ENCODE peak calls at places on chromosomes 13 and 19, in eight cellular contexts. H is effector memory CD4-positive, alpha-beta T cell; M is Peyer's patch; T is PC-9; J is CD4-positive, alpha-beta memory T cell; W is A673; V is CD8-positive, alpha-beta memory T cell; A is aorta. R is an unnamed sample.

GRCh38 chr19:5664515-5664914 is 15.8 kb downstream of the MICOS13 start:
- DNase-seq in V (no peak), A (no peak), J (no peak), T (no peak), H (no peak), W (no peak), M (no peak), R (no peak)

GRCh38 chr13:33493672-33494365 is 208.3 kb upstream of the STARD13 start:
- DNase-seq in J (no peak), T (no peak), H (no peak), A (no peak), V (no peak), W (no peak), M (no peak), R (no peak)

GRCh38 chr19:57689750-57690149 is 8.0 kb downstream of the ZNF551 start:
- DNase-seq in V (no peak), T (peak), W (no peak), J (no peak), M (no peak), A (no peak), H (no peak), R (no peak)

GRCh38 chr13:102225892-102226291 is 176.0 kb downstream of the FGF14 start:
- DNase-seq in J (no peak), V (no peak), W (no peak), H (no peak), T (no peak), M (no peak), A (no peak), R (no peak)

GRCh38 chr13:61406275-61406674 is 9.4 kb downstream of the PCDH20 start:
- DNase-seq in H (no peak), J (no peak), V (no peak), T (no peak), W (no peak), M (no peak), A (no peak), R (no peak)

GRCh38 chr19:10611907-10612306 is 13.4 kb upstream of the SLC44A2 start:
- DNase-seq in J (no peak), V (no peak), T (no peak), M (no peak), H (no peak), W (no peak), A (no peak), R (no peak)

GRCh38 chr13:25922373-25922772 is 129.4 kb downstream of the SHISA2 start:
- DNase-seq in A (no peak), T (no peak), W (no peak), J (no peak), V (no peak), H (no peak), M (no peak), R (peak)

GRCh38 chr19:28019901-28020300 is 1193.0 kb downstream of the UQCRFS1 start:
- DNase-seq in M (no peak), T (no peak), H (no peak), J (no peak), V (no peak), W (no peak), A (no peak), R (no peak)

GRCh38 chr13:81760316-81760715 is 1419.4 kb upstream of the SPRY2 start:
- DNase-seq in T (no peak), V (no peak), A (no peak), M (no peak), W (no peak), J (no peak), H (no peak), R (no peak)

GRCh38 chr19:11598103-11598483 is 810 bp downstream of the ZNF627 start:
- DNase-seq in J (no peak), V (no peak), W (no peak), A (peak), T (no peak), H (no peak), M (no peak), R (no peak)

GRCh38 chr19:40356681-40357595 is 8.4 kb downstream of the PLD3 start:
- DNase-seq in W (peak), M (no peak), A (no peak), H (no peak), V (no peak), J (no peak), T (no peak), R (no peak)

GRCh38 chr19:35120492-35120891 is 4.9 kb downstream of the FXYD3 start:
- DNase-seq in H (no peak), V (no peak), A (no peak), J (no peak), M (no peak), T (peak), W (no peak), R (no peak)

GRCh38 chr13:75359266-75359665 is 122.7 kb downstream of the TBC1D4 start:
- DNase-seq in H (no peak), W (no peak), M (no peak), A (no peak), J (no peak), T (peak), V (no peak), R (peak)

GRCh38 chr13:108154421-108154858 is 60.9 kb downstream of the LIG4 start:
- DNase-seq in V (no peak), M (no peak), W (no peak), H (no peak), T (no peak), A (no peak), J (no peak), R (peak)

GRCh38 chr13:70964124-70964523 is 855.9 kb upstream of the KLHL1 start:
- DNase-seq in A (no peak), V (no peak), J (no peak), H (no peak), W (peak), M (no peak), T (no peak), R (no peak)

GRCh38 chr19:17576758-17577532 is 21.5 kb downstream of the COLGALT1 start:
- DNase-seq in T (peak), W (peak), H (no peak), J (no peak), V (no peak), A (no peak), M (no peak), R (peak)

GRCh38 chr13:99198630-99199029 is 2.0 kb upstream of the UBAC2 start:
- DNase-seq in H (no peak), T (peak), V (no peak), J (no peak), W (no peak), A (no peak), M (no peak), R (no peak)

GRCh38 chr19:6364353-6364752 is 3.0 kb downstream of the CLPP start:
- DNase-seq in J (no peak), H (no peak), M (no peak), V (peak), A (peak), W (no peak), T (no peak), R (no peak)

GRCh38 chr13:20414475-20415287 is 111.0 kb downstream of the CRYL1 start:
- DNase-seq in W (no peak), M (no peak), J (no peak), H (no peak), V (no peak), A (no peak), T (no peak), R (no peak)

GRCh38 chr13:105537113-105537512 is 998.3 kb downstream of the EFNB2 start:
- DNase-seq in J (no peak), A (no peak), H (no peak), V (no peak), M (no peak), T (no peak), W (no peak), R (no peak)

GRCh38 chr19:48176226-48176625 is 5.7 kb downstream of the ZSWIM9 start:
- DNase-seq in M (no peak), A (no peak), H (no peak), W (no peak), V (no peak), J (no peak), T (no peak), R (no peak)

GRCh38 chr19:48170817-48171347 is 402 bp downstream of the ZSWIM9 start:
- DNase-seq in J (no peak), M (no peak), H (no peak), A (no peak), W (no peak), T (no peak), V (no peak), R (peak)

GRCh38 chr19:48175578-48175977 is 5.1 kb downstream of the ZSWIM9 start:
- DNase-seq in W (no peak), V (no peak), A (no peak), M (no peak), H (no peak), T (no peak), J (no peak), R (no peak)

GRCh38 chr19:48171584-48172170 is 1.2 kb downstream of the ZSWIM9 start:
- DNase-seq in A (no peak), V (no peak), J (no peak), W (no peak), M (no peak), H (no peak), T (no peak), R (no peak)

DNA sequence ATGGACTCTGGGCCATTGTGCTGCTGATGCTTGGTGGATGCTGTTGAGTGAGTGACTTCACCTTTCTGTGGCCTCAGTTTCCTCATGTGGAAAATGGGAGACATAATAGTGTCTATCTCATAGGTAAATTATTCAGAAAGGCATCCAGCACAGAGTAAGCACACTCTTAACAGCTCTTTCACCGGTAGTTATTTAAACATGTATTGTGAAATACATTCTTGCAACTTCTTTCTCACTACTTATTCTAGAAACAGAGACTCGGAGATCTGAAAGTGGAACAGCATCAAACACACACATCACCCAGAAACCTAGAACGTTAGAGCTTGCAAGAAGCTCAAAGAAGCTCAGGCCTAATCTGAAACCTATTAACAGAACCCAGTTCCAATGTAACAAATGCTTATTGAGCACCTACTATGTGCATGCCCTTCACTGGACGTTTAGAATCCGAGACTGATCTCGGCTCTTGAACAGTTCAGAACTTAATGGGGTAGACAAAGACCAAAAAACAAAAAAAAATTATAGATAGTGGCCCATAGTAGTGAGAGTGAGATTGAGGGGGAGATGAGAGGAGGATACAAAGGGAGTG is 4.1 kb downstream of the ZSWIM9 start:
- DNase-seq in M (no peak), H (no peak), T (no peak), A (no peak), V (no peak), J (no peak), W (no peak), R (no peak)
- H3K27ac ChIP-seq in M (no peak), H (no peak), T (no peak), A (no peak), V (no peak), J (no peak), W (no peak), R (no peak)

GRCh38 chr19:2230029-2230531 is 6.0 kb downstream of the PLEKHJ1 start:
- DNase-seq in J (no peak), M (no peak), W (no peak), T (no peak), V (no peak), A (no peak), H (no peak), R (no peak)

GRCh38 chr19:2230807-2231533 is 5.2 kb downstream of the PLEKHJ1 start:
- DNase-seq in M (no peak), T (no peak), W (no peak), H (no peak), A (no peak), J (no peak), V (no peak), R (no peak)

GRCh38 chr19:2233601-2234280 is 2.4 kb downstream of the PLEKHJ1 start:
- DNase-seq in J (no peak), H (no peak), A (no peak), M (no peak), W (no peak), T (no peak), V (no peak), R (no peak)

GRCh38 chr19:2231621-2232221 is 4.4 kb downstream of the PLEKHJ1 start:
- DNase-seq in T (no peak), J (no peak), H (no peak), V (no peak), W (no peak), M (no peak), A (no peak), R (no peak)

DNA sequence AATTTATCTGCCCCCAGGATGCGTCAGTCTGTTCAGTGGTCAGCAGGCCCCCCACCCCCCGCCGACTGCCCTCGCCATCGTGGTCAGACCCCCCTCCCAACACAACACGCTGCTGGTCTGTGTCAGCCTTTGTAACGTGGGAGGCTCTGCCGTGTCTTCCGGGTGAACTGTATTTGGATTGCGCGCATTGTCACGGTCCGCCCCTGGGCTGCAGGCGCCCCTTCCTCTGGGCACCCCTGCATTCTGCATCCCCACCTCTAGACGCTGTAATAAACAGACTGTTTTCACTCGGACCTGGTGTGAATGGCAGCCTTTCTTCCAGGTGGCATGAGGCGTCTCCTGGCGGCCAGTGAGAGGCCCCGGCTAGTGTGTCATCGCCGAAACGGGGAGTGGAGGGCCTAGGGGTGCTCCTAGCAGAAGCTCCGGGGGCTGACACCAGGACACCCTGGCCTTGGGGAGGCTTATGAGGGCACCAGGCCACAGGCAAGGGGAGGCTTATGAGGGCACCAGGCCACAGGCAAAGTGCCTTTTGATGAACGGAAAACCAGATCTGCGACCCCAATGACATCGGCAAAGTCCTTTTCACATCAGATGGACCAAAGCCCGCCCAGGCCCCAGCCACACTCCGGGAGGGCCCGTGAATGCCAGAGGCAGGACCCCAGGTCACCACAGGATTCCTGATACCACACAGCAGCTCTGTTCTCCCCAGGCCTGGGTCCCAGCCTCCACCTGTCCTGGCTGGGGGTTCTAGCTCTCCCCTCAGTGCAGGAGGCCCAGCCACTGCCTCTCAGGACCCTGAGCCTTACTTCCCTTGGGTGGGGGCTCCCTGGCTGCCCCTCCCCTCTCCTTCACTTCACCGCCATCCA is 3.6 kb downstream of the PLEKHJ1 start:
- DNase-seq in W (no peak), H (no peak), M (no peak), J (no peak), A (no peak), T (no peak), V (no peak), R (no peak)
- H3K27ac ChIP-seq in W (peak), H (no peak), M (peak), J (no peak), A (no peak), T (no peak), V (no peak), R (no peak)

GRCh38 chr13:50731400-50731799 is 112.1 kb downstream of the DLEU7 start:
- DNase-seq in T (peak), A (no peak), J (no peak), W (no peak), H (no peak), M (no peak), V (no peak), R (no peak)
- H3K27ac ChIP-seq in T (no peak), A (no peak), J (no peak), W (no peak), H (no peak), M (no peak), V (no peak), R (peak)

DNA sequence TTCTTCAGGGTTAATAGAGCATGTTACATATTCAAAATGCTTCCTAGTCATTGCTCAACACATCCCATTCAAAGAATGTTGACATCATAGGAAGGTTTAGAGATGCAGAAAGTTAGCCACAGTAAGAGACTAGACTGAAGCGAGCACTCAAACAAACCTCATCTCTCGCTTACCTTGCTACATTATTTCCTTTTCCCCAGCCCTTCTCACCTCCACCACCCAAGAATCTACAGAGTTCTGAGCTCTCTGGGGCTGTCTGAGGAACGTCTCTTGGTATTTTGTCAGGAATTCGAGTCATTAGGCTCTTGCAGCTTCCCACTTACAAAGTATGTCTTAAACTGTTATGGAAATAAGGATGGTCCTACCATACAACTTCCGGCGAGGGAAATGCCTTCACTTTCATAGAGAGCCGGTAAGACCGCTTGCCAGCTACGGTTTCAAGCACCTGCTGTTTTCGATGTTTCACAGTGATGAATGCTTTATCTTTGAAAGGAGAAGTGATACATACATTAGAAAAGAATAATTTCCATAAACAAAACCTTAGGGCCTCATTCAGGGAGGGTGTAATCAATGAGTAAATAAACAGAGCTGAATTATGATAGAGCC is 65.1 kb downstream of the FLT1 start:
- DNase-seq in H (no peak), A (no peak), J (no peak), T (no peak), M (peak), V (no peak), W (peak), R (no peak)
- H3K27ac ChIP-seq in H (no peak), A (no peak), J (no peak), T (no peak), M (no peak), V (no peak), W (no peak), R (no peak)

DNA sequence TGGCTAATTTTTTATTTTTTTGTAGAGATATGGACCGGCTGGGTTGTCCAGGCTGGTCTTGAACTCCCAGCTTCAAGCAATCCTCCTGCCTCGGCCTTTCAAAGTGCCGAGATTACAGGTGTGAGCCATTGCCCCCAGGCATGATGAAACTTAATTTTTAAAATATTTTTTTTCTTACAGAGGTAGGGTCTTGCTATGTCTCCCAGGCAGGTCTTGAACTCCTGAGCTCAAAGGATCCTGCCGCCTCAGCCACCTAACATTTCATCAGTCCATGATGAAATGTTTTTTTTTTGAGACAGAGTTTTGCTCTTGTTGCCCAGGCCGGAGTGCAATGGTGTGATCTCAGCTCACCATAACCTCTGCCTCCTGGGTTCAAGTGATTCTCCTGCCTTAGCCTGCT is 12.4 kb downstream of the C19orf44 start:
- DNase-seq in T (no peak), W (no peak), A (no peak), H (no peak), M (no peak), V (no peak), J (no peak), R (no peak)
- H3K27ac ChIP-seq in T (no peak), W (no peak), A (no peak), H (no peak), M (no peak), V (no peak), J (no peak), R (no peak)

GRCh38 chr13:46057251-46058015 is 4.9 kb upstream of the ZC3H13 start:
- DNase-seq in W (no peak), T (no peak), V (no peak), J (no peak), H (no peak), A (no peak), M (no peak), R (no peak)
- H3K27ac ChIP-seq in W (peak), T (no peak), V (no peak), J (no peak), H (no peak), A (no peak), M (no peak), R (no peak)

GRCh38 chr19:2492870-2493269 is 16.9 kb downstream of the GADD45B start:
- DNase-seq in A (no peak), V (no peak), T (no peak), H (no peak), M (no peak), J (no peak), W (no peak), R (no peak)
- H3K27ac ChIP-seq in A (no peak), V (no peak), T (no peak), H (no peak), M (no peak), J (no peak), W (no peak), R (no peak)